ENCODE peak calls at places on chromosome 1, in nine cellular contexts. O is cardiac muscle cell, A is RWPE1, W is DND-41, Y is nephron progenitor cell, T is choroid plexus epithelial cell, L is cardiac fibroblast, C is activated B cell treated with CpG ODN at 0.5 μM for 24 hours, V is uterus. Q is an unnamed sample.

GRCh38 chr1:209805341-209805781 is 581 bp downstream of the IRF6 start:
- DNase-seq in O (no peak), A (no peak), W (no peak), Y (no peak), T (no peak), L (no peak), C (no peak), V (no peak), Q (no peak)

GRCh38 chr1:93585059-93585966 is 96.3 kb downstream of the BCAR3 start:
- DNase-seq in O (peak), A (peak), W (no peak), Y (no peak), T (peak), L (peak), C (no peak), V (peak), Q (no peak)

GRCh38 chr1:226678701-226679100 is 60.4 kb downstream of the ITPKB start:
- DNase-seq in O (no peak), A (no peak), W (no peak), Y (no peak), T (no peak), L (no peak), C (no peak), V (no peak), Q (no peak)

GRCh38 chr1:81802601-81803422 is 2.1 kb downstream of the ADGRL2 start:
- DNase-seq in O (peak), A (peak), W (no peak), Y (peak), T (peak), L (peak), C (no peak), V (peak), Q (no peak)

GRCh38 chr1:18711561-18712253 is 81.1 kb downstream of the PAX7 start:
- DNase-seq in O (no peak), A (no peak), W (no peak), Y (no peak), T (no peak), L (no peak), C (no peak), V (no peak), Q (no peak)

GRCh38 chr1:101484896-101485412 is 248.1 kb downstream of the S1PR1 start:
- DNase-seq in O (peak), A (no peak), W (no peak), Y (no peak), T (no peak), L (no peak), C (no peak), V (no peak), Q (no peak)

GRCh38 chr1:222995230-222995580 is 147.8 kb downstream of the TLR5 start:
- DNase-seq in O (peak), A (no peak), W (no peak), Y (no peak), T (no peak), L (peak), C (no peak), V (no peak), Q (no peak)

GRCh38 chr1:209601809-209602657 is 18.5 kb downstream of the CAMK1G start:
- DNase-seq in O (peak), A (peak), W (peak), Y (no peak), T (peak), L (peak), C (no peak), V (no peak), Q (peak)

GRCh38 chr1:236608930-236609726 is 4.8 kb upstream of the HEATR1 start:
- DNase-seq in O (peak), A (peak), W (peak), Y (peak), T (peak), L (peak), C (no peak), V (peak), Q (no peak)

GRCh38 chr1:203028784-203029553 is 2.7 kb downstream of the PPFIA4 start:
- DNase-seq in O (no peak), A (no peak), W (no peak), Y (no peak), T (no peak), L (peak), C (no peak), V (no peak), Q (no peak)

GRCh38 chr1:112110031-112110430 is 120.6 kb upstream of the KCND3 start:
- DNase-seq in O (peak), A (no peak), W (no peak), Y (no peak), T (no peak), L (peak), C (no peak), V (peak), Q (no peak)

GRCh38 chr1:225748479-225748878 is 29.1 kb upstream of the SRP9 start:
- DNase-seq in O (no peak), A (no peak), W (no peak), Y (no peak), T (no peak), L (no peak), C (no peak), V (no peak), Q (no peak)

GRCh38 chr1:215584389-215584788 is 17.3 kb downstream of the KCTD3 start:
- DNase-seq in O (no peak), A (no peak), W (no peak), Y (no peak), T (no peak), L (no peak), C (no peak), V (no peak), Q (no peak)

GRCh38 chr1:208510192-208510952 is 266.2 kb upstream of the PLXNA2 start:
- DNase-seq in O (peak), A (peak), W (no peak), Y (no peak), T (peak), L (no peak), C (no peak), V (no peak), Q (no peak)

GRCh38 chr1:48794815-48795214 is 18.1 kb upstream of the BEND5 start:
- DNase-seq in O (no peak), A (peak), W (no peak), Y (no peak), T (no peak), L (no peak), C (no peak), V (no peak), Q (no peak)

GRCh38 chr1:27621067-27621920 is 13.7 kb downstream of the FGR start:
- DNase-seq in O (peak), A (no peak), W (no peak), Y (no peak), T (peak), L (peak), C (no peak), V (no peak), Q (no peak)

GRCh38 chr1:209837671-209838070 is 9.9 kb downstream of the UTP25 start:
- DNase-seq in O (no peak), A (no peak), W (no peak), Y (no peak), T (no peak), L (no peak), C (no peak), V (no peak), Q (no peak)

GRCh38 chr1:210001751-210002150 is 63.7 kb downstream of the SYT14 start:
- DNase-seq in O (peak), A (no peak), W (no peak), Y (no peak), T (no peak), L (peak), C (no peak), V (no peak), Q (no peak)

GRCh38 chr1:154403983-154404382 is 1.2 kb upstream of the IL6R start:
- DNase-seq in O (no peak), A (no peak), W (no peak), Y (no peak), T (no peak), L (no peak), C (no peak), V (no peak), Q (no peak)

GRCh38 chr1:32334274-32334861 is 1.7 kb downstream of the MARCKSL1 start:
- DNase-seq in O (no peak), A (no peak), W (peak), Y (no peak), T (no peak), L (no peak), C (peak), V (no peak), Q (no peak)

GRCh38 chr1:150320667-150320978 is 710 bp upstream of the PRPF3 start:
- DNase-seq in O (peak), A (no peak), W (no peak), Y (no peak), T (no peak), L (no peak), C (no peak), V (no peak), Q (no peak)

GRCh38 chr1:228872080-228872479 is 136.8 kb downstream of the RHOU start:
- DNase-seq in O (no peak), A (no peak), W (no peak), Y (no peak), T (no peak), L (no peak), C (no peak), V (no peak), Q (no peak)

GRCh38 chr1:24481098-24481497 is 21.5 kb upstream of the RCAN3 start:
- DNase-seq in O (no peak), A (no peak), W (peak), Y (no peak), T (no peak), L (no peak), C (peak), V (no peak), Q (peak)

GRCh38 chr1:109528296-109528695 is 11.4 kb upstream of the GPR61 start:
- DNase-seq in O (no peak), A (no peak), W (no peak), Y (no peak), T (no peak), L (no peak), C (no peak), V (no peak), Q (no peak)

GRCh38 chr1:31567956-31568570 is 8.3 kb upstream of the TINAGL1 start:
- DNase-seq in O (no peak), A (no peak), W (no peak), Y (no peak), T (no peak), L (no peak), C (no peak), V (no peak), Q (no peak)

GRCh38 chr1:177209357-177209756 is 38.6 kb downstream of the BRINP2 start:
- DNase-seq in O (peak), A (peak), W (no peak), Y (no peak), T (peak), L (peak), C (no peak), V (peak), Q (no peak)

GRCh38 chr1:37987679-37988078 is 2.1 kb downstream of the SF3A3 start:
- DNase-seq in O (no peak), A (no peak), W (no peak), Y (no peak), T (no peak), L (no peak), C (no peak), V (no peak), Q (no peak)
- TF ChIP-seq CTCF in O (no peak), A (no peak), W (no peak), Y (no peak), T (no peak), L (no peak), C (no peak), V (no peak), Q (no peak)

GRCh38 chr1:64572222-64572900 is 102.4 kb downstream of the CACHD1 start:
- DNase-seq in O (no peak), A (peak), W (no peak), Y (peak), T (no peak), L (no peak), C (no peak), V (no peak), Q (no peak)
- TF ChIP-seq CTCF in O (no peak), A (no peak), W (no peak), Y (no peak), T (no peak), L (no peak), C (no peak), V (no peak), Q (no peak)

GRCh38 chr1:67735220-67735619 is 50.2 kb downstream of the GADD45A start:
- DNase-seq in O (peak), A (no peak), W (no peak), Y (no peak), T (peak), L (peak), C (no peak), V (no peak), Q (no peak)
- TF ChIP-seq CTCF in O (no peak), A (no peak), W (no peak), Y (no peak), T (no peak), L (no peak), C (no peak), V (no peak), Q (no peak)

GRCh38 chr1:201354151-201354900 is 23.2 kb downstream of the TNNT2 start:
- DNase-seq in O (no peak), A (no peak), W (no peak), Y (no peak), T (no peak), L (no peak), C (no peak), V (no peak), Q (no peak)
- TF ChIP-seq CTCF in O (no peak), A (no peak), W (no peak), Y (no peak), T (no peak), L (no peak), C (no peak), V (no peak), Q (no peak)

DNA sequence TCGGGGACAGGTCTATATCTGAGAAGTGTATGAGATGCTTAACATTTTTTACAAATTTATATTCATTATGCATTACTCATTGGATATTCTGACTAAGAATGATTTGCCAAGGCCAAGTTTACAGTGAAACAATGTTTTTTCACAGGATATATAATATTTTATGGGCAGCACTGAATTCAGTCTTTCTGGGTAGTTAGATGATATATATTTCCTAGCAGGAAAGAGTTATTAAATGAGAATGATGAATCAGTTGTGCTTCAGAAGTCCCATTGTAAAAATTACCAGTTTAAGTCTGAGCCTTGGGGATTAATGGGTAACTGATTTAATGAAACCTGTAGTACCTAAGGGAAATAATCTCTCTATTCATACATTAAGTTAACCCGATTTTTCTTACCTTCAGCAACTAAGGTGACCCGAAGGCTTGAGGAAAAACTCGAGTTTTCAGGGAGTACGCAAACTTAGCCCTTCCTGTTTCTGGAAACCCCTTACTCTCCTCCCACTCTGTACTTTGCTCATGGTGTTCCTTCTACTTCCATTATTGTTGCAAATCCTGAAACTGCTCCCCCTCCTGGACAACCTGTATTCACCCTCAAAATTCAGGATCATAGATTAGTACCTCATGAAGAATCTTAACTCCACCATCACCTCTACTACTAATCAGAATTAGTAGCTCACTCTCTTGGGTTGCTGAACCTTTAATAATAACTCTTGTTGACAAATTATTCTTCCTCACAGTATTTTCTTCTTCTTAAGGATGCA is 135.1 kb downstream of the AK5 start:
- DNase-seq in O (peak), A (no peak), W (no peak), Y (no peak), T (peak), L (no peak), C (no peak), V (no peak), Q (no peak)
- TF ChIP-seq CTCF in O (peak), A (no peak), W (peak), Y (no peak), T (peak), L (peak), C (no peak), V (no peak), Q (no peak)

Q was measured in CD4-positive, alpha-beta T cell.